ENCODE peak calls at places on chromosome 10, in six cellular contexts. W, D, R, V, B and Y are unnamed samples.

GRCh38 chr10:112958275-112958995 is 8.4 kb downstream of the TCF7L2 start:
- DNase-seq in R (no peak), B (peak), D (no peak), W (no peak), V (no peak), Y (no peak)

GRCh38 chr10:85993140-85993539 is 373.5 kb downstream of the GRID1 start:
- DNase-seq in W (no peak), V (peak), B (no peak), R (no peak), D (no peak), Y (no peak)

GRCh38 chr10:17751781-17752445 is at the start of gene TMEM236:
- DNase-seq in R (no peak), W (no peak), B (no peak), V (no peak), D (no peak), Y (no peak)

GRCh38 chr10:121900443-121901174 is 27.2 kb downstream of the ATE1 start:
- DNase-seq in W (no peak), D (peak), V (no peak), B (peak), R (peak), Y (peak)

GRCh38 chr10:43197834-43198681 is 59.8 kb downstream of the CSGALNACT2 start:
- DNase-seq in V (no peak), B (peak), W (peak), R (no peak), D (peak), Y (no peak)

GRCh38 chr10:1159131-1160061 is 103.2 kb downstream of the WDR37 start:
- DNase-seq in D (no peak), R (no peak), V (peak), W (peak), B (peak), Y (no peak)

GRCh38 chr10:133086247-133086646 is 1.5 kb upstream of the ADGRA1 start:
- DNase-seq in D (no peak), B (no peak), R (no peak), V (no peak), W (no peak), Y (no peak)

GRCh38 chr10:43417950-43418768 is 9.2 kb upstream of the HNRNPF start:
- DNase-seq in B (no peak), W (no peak), R (no peak), D (no peak), V (no peak), Y (no peak)

GRCh38 chr10:119006451-119007210 is 22.9 kb upstream of the NANOS1 start:
- DNase-seq in B (peak), D (peak), W (peak), V (peak), R (no peak), Y (no peak)

GRCh38 chr10:34104829-34105572 is 710.1 kb downstream of the PARD3 start:
- DNase-seq in B (no peak), V (no peak), W (no peak), R (no peak), D (no peak), Y (no peak)

GRCh38 chr10:110493832-110494426 is 3.8 kb upstream of the DUSP5 start:
- DNase-seq in W (no peak), B (peak), R (no peak), V (no peak), D (no peak), Y (no peak)

GRCh38 chr10:85916999-85917573 is 449.5 kb downstream of the GRID1 start:
- DNase-seq in W (no peak), B (no peak), V (peak), R (no peak), D (no peak), Y (no peak)

GRCh38 chr10:70323143-70323696 is 39.4 kb upstream of the NPFFR1 start:
- DNase-seq in W (no peak), R (no peak), B (no peak), V (no peak), D (no peak), Y (no peak)

GRCh38 chr10:103915794-103916193 is 2.2 kb downstream of the STN1 start:
- DNase-seq in W (peak), D (no peak), B (peak), V (no peak), R (no peak), Y (no peak)

GRCh38 chr10:114507449-114507848 is 103.1 kb upstream of the AFAP1L2 start:
- DNase-seq in R (no peak), B (no peak), D (peak), W (peak), V (peak), Y (no peak)

GRCh38 chr10:983401-983800 is 4.8 kb upstream of the GTPBP4 start:
- DNase-seq in W (no peak), V (peak), D (no peak), R (no peak), B (no peak), Y (no peak)

GRCh38 chr10:97062484-97062883 is 123.3 kb downstream of the SLIT1 start:
- DNase-seq in B (no peak), R (no peak), V (no peak), W (no peak), D (no peak), Y (no peak)